ENCODE peak calls at places on chromosomes 2 and 18, in ten cellular contexts. I is AG04449, K is endothelial cell, S is fibroblast of mammary gland, L is AG04450, H is WTC11, W is spleen, U is heart right ventricle, B is psoas muscle, C is K562. A is an unnamed sample.

GRCh38 chr18:78826631-78827030 is 153.0 kb upstream of the SALL3 start:
- DNase-seq in I (no peak), K (no peak), S (no peak), L (no peak), H (no peak), W (no peak), U (no peak), B (no peak), C (no peak), A (no peak)

GRCh38 chr2:62939735-62940491 is 110.7 kb upstream of the OTX1 start:
- DNase-seq in I (peak), K (no peak), S (peak), L (peak), H (no peak), W (no peak), U (no peak), B (no peak), C (no peak), A (no peak)

GRCh38 chr2:203678971-203679370 is 27.5 kb upstream of the CD28 start:
- DNase-seq in I (no peak), K (no peak), S (no peak), L (no peak), H (no peak), W (no peak), U (no peak), B (no peak), C (no peak), A (no peak)

GRCh38 chr18:46716827-46717226 is 40.0 kb downstream of the ST8SIA5 start:
- DNase-seq in I (no peak), K (no peak), S (no peak), L (no peak), H (no peak), W (no peak), U (no peak), B (no peak), C (no peak), A (no peak)

GRCh38 chr2:62216616-62217015 is 20.7 kb downstream of the B3GNT2 start:
- DNase-seq in I (peak), K (no peak), S (peak), L (peak), H (no peak), W (no peak), U (no peak), B (no peak), C (no peak), A (no peak)

GRCh38 chr2:119644186-119644585 is 34.8 kb upstream of the TMEM177 start:
- DNase-seq in I (no peak), K (no peak), S (no peak), L (no peak), H (no peak), W (no peak), U (no peak), B (no peak), C (no peak), A (no peak)

GRCh38 chr2:222483513-222484039 is 59.2 kb downstream of the SGPP2 start:
- DNase-seq in I (no peak), K (no peak), S (no peak), L (no peak), H (no peak), W (no peak), U (no peak), B (no peak), C (no peak), A (no peak)

GRCh38 chr2:214987261-214987660 is 151.2 kb downstream of the ABCA12 start:
- DNase-seq in I (no peak), K (no peak), S (peak), L (no peak), H (no peak), W (no peak), U (no peak), B (no peak), C (no peak), A (no peak)

GRCh38 chr2:241618836-241619235 is 18.1 kb downstream of the THAP4 start:
- DNase-seq in I (no peak), K (no peak), S (no peak), L (no peak), H (no peak), W (no peak), U (no peak), B (no peak), C (no peak), A (no peak)

GRCh38 chr2:97011977-97012569 is 25.7 kb upstream of the FAM178B start:
- DNase-seq in I (peak), K (peak), S (peak), L (peak), H (no peak), W (no peak), U (no peak), B (no peak), C (no peak), A (no peak)

GRCh38 chr2:71661782-71662181 is 208.4 kb downstream of the DYSF start:
- DNase-seq in I (no peak), K (no peak), S (no peak), L (no peak), H (no peak), W (peak), U (no peak), B (peak), C (no peak), A (no peak)

GRCh38 chr2:164061129-164061746 is 325.4 kb upstream of the FIGN start:
- DNase-seq in I (no peak), K (peak), S (peak), L (no peak), H (peak), W (no peak), U (no peak), B (no peak), C (peak), A (peak)

GRCh38 chr2:183812091-183812490 is 687.8 kb downstream of the NUP35 start:
- DNase-seq in I (no peak), K (no peak), S (peak), L (no peak), H (no peak), W (no peak), U (no peak), B (no peak), C (no peak), A (no peak)

GRCh38 chr18:2223394-2223793 is 347.9 kb downstream of the METTL4 start:
- DNase-seq in I (no peak), K (no peak), S (peak), L (no peak), H (no peak), W (no peak), U (no peak), B (no peak), C (no peak), A (no peak)

GRCh38 chr2:36812196-36812595 is 115.7 kb downstream of the VIT start:
- DNase-seq in I (no peak), K (peak), S (peak), L (no peak), H (peak), W (no peak), U (no peak), B (no peak), C (peak), A (no peak)

GRCh38 chr18:54163458-54163857 is 61.0 kb downstream of the MBD2 start:
- DNase-seq in I (no peak), K (no peak), S (no peak), L (no peak), H (no peak), W (no peak), U (no peak), B (no peak), C (no peak), A (no peak)

GRCh38 chr2:133377021-133377481 is 191.2 kb downstream of the NCKAP5 start:
- DNase-seq in I (peak), K (no peak), S (no peak), L (no peak), H (no peak), W (no peak), U (no peak), B (no peak), C (no peak), A (no peak)

GRCh38 chr18:56702946-56703345 is 51.8 kb downstream of the WDR7 start:
- DNase-seq in I (no peak), K (peak), S (peak), L (no peak), H (no peak), W (no peak), U (no peak), B (no peak), C (peak), A (no peak)

GRCh38 chr2:140916410-140916809 is 1214.4 kb downstream of the LRP1B start:
- DNase-seq in I (no peak), K (no peak), S (no peak), L (no peak), H (no peak), W (no peak), U (no peak), B (no peak), C (no peak), A (no peak)

GRCh38 chr2:47007826-47008225 is 92.2 kb upstream of the MCFD2 start:
- DNase-seq in I (no peak), K (no peak), S (no peak), L (no peak), H (no peak), W (no peak), U (no peak), B (no peak), C (no peak), A (no peak)

GRCh38 chr2:215423234-215423633 is 12.6 kb downstream of the FN1 start:
- DNase-seq in I (no peak), K (peak), S (peak), L (no peak), H (no peak), W (no peak), U (no peak), B (no peak), C (no peak), A (no peak)

GRCh38 chr18:6837904-6838303 is 108.4 kb downstream of the ARHGAP28 start:
- DNase-seq in I (no peak), K (no peak), S (no peak), L (no peak), H (no peak), W (no peak), U (no peak), B (no peak), C (no peak), A (no peak)

GRCh38 chr2:190571666-190572065 is 37.1 kb upstream of the NEMP2 start:
- DNase-seq in I (no peak), K (no peak), S (no peak), L (no peak), H (no peak), W (no peak), U (no peak), B (no peak), C (no peak), A (no peak)

GRCh38 chr18:35635171-35635570 is 53.6 kb downstream of the GALNT1 start:
- DNase-seq in I (no peak), K (no peak), S (peak), L (no peak), H (no peak), W (no peak), U (no peak), B (peak), C (no peak), A (no peak)

GRCh38 chr2:54084600-54084999 is 30.8 kb upstream of the ACYP2 start:
- DNase-seq in I (no peak), K (peak), S (peak), L (no peak), H (no peak), W (no peak), U (no peak), B (no peak), C (no peak), A (no peak)
- TF ChIP-seq CTCF in I (peak), K (no peak), S (peak), L (peak), H (no peak), W (no peak), U (peak), B (peak), C (no peak), A (no peak)

GRCh38 chr2:206784559-206785353 is 19.4 kb downstream of the FASTKD2 start:
- DNase-seq in I (no peak), K (no peak), S (no peak), L (no peak), H (no peak), W (no peak), U (no peak), B (no peak), C (no peak), A (no peak)

GRCh38 chr2:206780671-206781070 is 15.3 kb downstream of the FASTKD2 start:
- DNase-seq in I (no peak), K (no peak), S (no peak), L (no peak), H (no peak), W (no peak), U (no peak), B (no peak), C (no peak), A (no peak)

GRCh38 chr2:206783718-206784117 is 18.3 kb downstream of the FASTKD2 start:
- DNase-seq in I (no peak), K (peak), S (peak), L (no peak), H (peak), W (no peak), U (no peak), B (no peak), C (peak), A (peak)
- TF ChIP-seq CTCF in I (peak), K (no peak), S (peak), L (peak), H (no peak), W (no peak), U (peak), B (peak), C (peak), A (peak)

GRCh38 chr2:187577310-187577709 is 23.1 kb upstream of the TFPI start:
- DNase-seq in I (no peak), K (peak), S (no peak), L (no peak), H (no peak), W (no peak), U (no peak), B (no peak), C (no peak), A (no peak)
- TF ChIP-seq CTCF in I (no peak), K (no peak), S (no peak), L (no peak), H (no peak), W (no peak), U (no peak), B (no peak), C (no peak), A (no peak)

GRCh38 chr2:219835493-219835892 is 208.1 kb downstream of the SLC4A3 start:
- DNase-seq in I (no peak), K (no peak), S (no peak), L (no peak), H (no peak), W (no peak), U (no peak), B (no peak), C (no peak), A (no peak)

GRCh38 chr2:219832904-219833303 is 205.5 kb downstream of the SLC4A3 start:
- DNase-seq in I (no peak), K (no peak), S (no peak), L (no peak), H (no peak), W (no peak), U (no peak), B (no peak), C (no peak), A (no peak)

GRCh38 chr2:219831957-219832356 is 204.5 kb downstream of the SLC4A3 start:
- DNase-seq in I (no peak), K (no peak), S (no peak), L (no peak), H (no peak), W (no peak), U (no peak), B (no peak), C (no peak), A (no peak)

GRCh38 chr2:219836647-219837177 is 209.3 kb downstream of the SLC4A3 start:
- DNase-seq in I (no peak), K (no peak), S (peak), L (no peak), H (no peak), W (no peak), U (no peak), B (no peak), C (no peak), A (no peak)
- TF ChIP-seq CTCF in I (peak), K (no peak), S (peak), L (peak), H (no peak), W (no peak), U (peak), B (peak), C (no peak), A (no peak)

GRCh38 chr2:99442837-99443236 is 47.0 kb downstream of the REV1 start:
- DNase-seq in I (no peak), K (no peak), S (peak), L (no peak), H (no peak), W (no peak), U (no peak), B (no peak), C (peak), A (no peak)
- TF ChIP-seq CTCF in I (no peak), K (no peak), S (peak), L (peak), H (no peak), W (no peak), U (peak), B (peak), C (no peak), A (no peak)

GRCh38 chr2:9113916-9114315 is 92.7 kb upstream of the ASAP2 start:
- DNase-seq in I (no peak), K (no peak), S (no peak), L (no peak), H (no peak), W (no peak), U (no peak), B (no peak), C (no peak), A (no peak)
- TF ChIP-seq CTCF in I (no peak), K (no peak), S (no peak), L (no peak), H (no peak), W (no peak), U (no peak), B (no peak), C (no peak), A (no peak)

DNA sequence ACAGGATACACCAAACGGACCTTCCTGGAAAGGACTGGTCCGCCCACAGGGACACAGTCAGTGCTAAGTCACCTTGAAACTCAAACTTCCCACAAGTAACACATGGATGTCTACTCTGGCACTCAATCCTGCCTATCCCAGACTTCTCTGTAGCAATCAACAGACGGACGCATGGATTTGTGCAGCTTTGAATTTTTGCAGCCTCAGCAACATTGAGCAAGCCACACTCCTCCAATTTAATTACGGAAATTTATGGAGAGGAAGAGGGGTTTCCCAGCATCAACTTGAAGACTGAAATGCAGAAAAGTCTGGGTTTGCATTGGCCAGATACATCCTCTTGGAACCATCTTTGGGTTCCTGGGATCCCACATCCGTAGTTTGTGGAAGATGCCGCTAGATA is 26.2 kb downstream of the DNER start:
- DNase-seq in I (no peak), K (no peak), S (no peak), L (no peak), H (no peak), W (no peak), U (no peak), B (no peak), C (no peak), A (no peak)
- TF ChIP-seq CTCF in I (no peak), K (no peak), S (no peak), L (no peak), H (no peak), W (no peak), U (no peak), B (no peak), C (no peak), A (no peak)

DNA sequence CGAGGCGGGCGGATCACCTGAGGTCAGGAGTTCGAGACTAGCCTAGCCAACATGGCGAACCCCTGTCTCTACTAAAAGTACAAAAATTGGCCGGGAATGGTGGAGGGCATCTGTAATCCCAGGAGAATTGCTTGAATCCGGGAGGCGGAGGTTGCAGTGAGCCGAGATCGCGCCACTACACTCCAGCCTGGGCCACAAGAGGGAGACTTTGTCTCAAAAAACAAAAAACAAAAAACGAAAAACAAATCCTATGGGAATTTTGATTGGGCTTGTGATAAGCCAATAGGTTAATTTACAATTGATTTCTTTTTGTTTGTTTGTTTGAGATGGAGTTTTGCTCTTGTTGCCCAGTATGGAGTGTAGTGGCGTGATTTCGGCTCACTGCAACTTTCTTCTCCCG is 24.2 kb upstream of the TOGARAM2 start:
- DNase-seq in I (no peak), K (peak), S (peak), L (no peak), H (peak), W (no peak), U (no peak), B (no peak), C (no peak), A (peak)
- TF ChIP-seq CTCF in I (peak), K (peak), S (peak), L (peak), H (peak), W (no peak), U (peak), B (peak), C (peak), A (peak)

DNA sequence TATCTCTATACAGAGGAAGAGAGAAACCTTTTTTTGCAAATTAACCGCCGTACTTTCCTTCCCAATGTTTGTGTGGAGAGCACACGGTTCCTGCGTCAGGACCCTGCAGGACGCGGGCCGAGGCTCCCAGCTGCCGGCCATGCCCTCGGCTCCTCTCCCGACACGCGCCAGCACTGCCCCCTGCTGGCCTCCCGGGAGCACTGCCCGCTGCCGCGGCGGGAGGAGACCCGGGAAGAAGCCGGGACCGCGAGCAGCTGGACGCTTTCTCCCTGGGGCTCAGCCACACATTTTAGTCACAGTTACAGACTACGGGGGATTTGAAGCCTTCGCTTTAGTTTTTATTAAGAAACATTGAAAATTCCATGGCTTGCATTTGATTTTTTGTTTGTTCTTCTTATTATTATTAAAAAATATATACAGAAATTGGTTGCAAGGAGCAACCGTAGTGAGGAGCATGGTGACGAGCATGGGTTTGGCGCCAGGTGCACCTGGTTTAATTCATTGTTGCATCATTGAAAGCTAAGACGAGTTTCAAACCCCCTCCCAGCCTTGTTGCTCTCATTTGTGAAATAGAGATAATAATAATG is 401.2 kb downstream of the GALR1 start:
- DNase-seq in I (no peak), K (peak), S (peak), L (no peak), H (peak), W (peak), U (peak), B (peak), C (peak), A (peak)
- TF ChIP-seq CTCF in I (peak), K (peak), S (peak), L (no peak), H (peak), W (peak), U (peak), B (peak), C (peak), A (peak)

DNA sequence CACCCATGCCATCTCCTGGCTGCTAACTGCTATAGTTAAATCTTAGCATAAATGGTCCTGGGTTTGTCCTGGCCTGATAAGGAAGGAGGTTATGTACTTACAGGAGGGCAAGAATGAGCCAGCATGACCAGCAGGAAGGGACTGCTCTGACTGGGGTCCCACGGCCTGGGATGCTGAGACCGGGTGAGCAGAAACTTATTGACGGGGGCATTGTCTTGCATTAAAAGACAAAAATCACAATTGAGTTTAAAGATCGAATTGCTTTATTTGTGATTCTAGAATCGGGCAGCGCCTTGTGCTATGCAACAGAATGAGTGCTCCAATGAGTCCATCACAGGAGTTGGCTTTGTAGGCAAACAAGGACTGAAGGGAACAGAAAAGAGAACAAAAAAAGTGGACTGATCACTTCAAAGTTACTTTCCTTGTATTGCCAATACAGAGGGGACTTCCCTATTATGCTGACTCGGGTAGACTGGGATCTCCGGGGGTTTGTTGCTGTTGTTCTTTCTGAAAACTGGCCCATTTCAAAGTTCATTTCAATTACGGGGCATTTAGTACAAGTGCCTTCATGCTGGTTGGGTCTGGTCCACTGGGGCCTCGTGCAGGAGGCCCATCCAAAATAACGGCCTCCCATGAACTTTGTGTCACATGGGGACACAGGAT is 87.1 kb upstream of the SLC66A3 start:
- DNase-seq in I (no peak), K (no peak), S (no peak), L (no peak), H (no peak), W (no peak), U (no peak), B (no peak), C (no peak), A (no peak)
- TF ChIP-seq CTCF in I (no peak), K (no peak), S (no peak), L (no peak), H (no peak), W (no peak), U (no peak), B (no peak), C (no peak), A (no peak)

A was measured in glutamatergic neuron.